ENCODE peak calls at places on chromosomes 3 and 15, in six cellular contexts. T, M, N, U, S and Y are unnamed samples.

GRCh38 chr3:172303181-172303580 is 145.1 kb downstream of the GHSR start:
- DNase-seq in T (no peak), M (no peak), N (no peak), U (no peak), S (no peak), Y (no peak)

GRCh38 chr3:81352867-81353266 is 408.6 kb downstream of the GBE1 start:
- DNase-seq in T (no peak), M (no peak), N (peak; percentile 38), U (no peak), S (no peak), Y (no peak)

GRCh38 chr3:98574157-98574556 is 19.3 kb downstream of the CPOX start:
- DNase-seq in T (no peak), M (no peak), N (no peak), U (no peak), S (no peak), Y (no peak)

GRCh38 chr3:98454929-98455328 is 8.1 kb upstream of the OR5K1 start:
- DNase-seq in T (no peak), M (no peak), N (no peak), U (no peak), S (no peak), Y (no peak)

GRCh38 chr15:93454788-93455187 is 365.8 kb upstream of the RGMA start:
- DNase-seq in T (no peak), M (no peak), N (no peak), U (no peak), S (no peak), Y (no peak)

GRCh38 chr15:82108489-82109078 is 62.8 kb upstream of the MEX3B start:
- DNase-seq in T (no peak), M (no peak), N (peak; percentile 52), U (peak; percentile 44), S (peak; percentile 40), Y (peak; percentile 75)

GRCh38 chr3:196111939-196112386 is 30.1 kb upstream of the TFRC start:
- DNase-seq in T (no peak), M (no peak), N (no peak), U (no peak), S (no peak), Y (no peak)

GRCh38 chr3:4729061-4729973 is 236.2 kb downstream of the ITPR1 start:
- DNase-seq in T (no peak), M (no peak), N (no peak), U (no peak), S (no peak), Y (no peak)

GRCh38 chr3:111392911-111393351 is 149.1 kb upstream of the CD96 start:
- DNase-seq in T (no peak), M (no peak), N (no peak), U (peak; percentile 23), S (peak; percentile 3), Y (no peak)
- H3K27ac ChIP-seq in T (no peak overlapping the region), M (no peak overlapping the region), N (no peak overlapping the region), U (no peak overlapping the region), S (no peak overlapping the region), Y (no peak overlapping the region)

GRCh38 chr3:186670148-186670547 is 4.3 kb downstream of the HRG start:
- DNase-seq in T (no peak), M (no peak), N (no peak), U (no peak), S (no peak), Y (no peak)
- H3K27ac ChIP-seq in T (no peak overlapping the region), M (no peak overlapping the region), N (no peak overlapping the region), U (no peak overlapping the region), S (no peak overlapping the region), Y (no peak overlapping the region)

DNA sequence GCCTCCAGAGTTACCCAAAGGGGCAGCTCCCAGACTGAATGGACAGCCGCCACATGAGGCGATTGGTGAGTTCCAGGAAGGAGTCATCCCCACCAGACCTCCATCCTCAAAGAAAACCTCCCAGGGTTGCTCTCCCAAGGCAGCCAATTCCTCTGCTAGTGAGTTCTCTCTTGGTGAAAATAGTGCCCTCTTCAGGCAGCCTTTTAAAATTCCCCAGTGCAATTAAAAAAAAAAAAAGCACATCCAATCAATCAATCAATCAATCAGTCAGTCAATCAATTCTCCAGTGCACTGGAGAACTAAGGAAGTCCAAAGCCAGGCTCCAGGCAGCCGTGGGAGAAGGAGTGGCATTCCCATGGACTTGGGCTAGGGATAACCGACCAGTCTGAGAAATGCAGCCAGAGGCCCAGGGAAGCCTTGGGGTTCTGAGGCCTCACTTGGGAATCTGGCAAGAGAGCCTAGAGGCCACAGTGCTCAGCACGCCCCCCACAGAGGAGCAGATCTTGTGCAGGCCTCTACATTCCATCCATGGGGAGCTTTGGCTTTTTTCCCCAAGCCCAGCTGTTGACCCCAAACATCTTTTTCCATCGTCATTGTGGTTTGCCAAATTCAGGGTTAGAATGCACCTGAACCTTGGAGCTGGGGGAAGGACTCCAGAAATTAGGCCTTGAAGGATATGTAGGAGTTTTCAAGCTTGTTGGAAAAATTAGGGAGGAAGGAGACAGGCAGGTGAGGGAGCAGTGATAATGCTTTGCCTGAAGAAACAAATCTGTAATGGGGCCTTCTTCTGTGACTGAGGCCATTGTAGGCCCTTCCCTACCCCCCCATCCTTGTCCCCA is 4.8 kb downstream of the PAQR5 start:
- DNase-seq in T (no peak), M (no peak), N (peak; percentile 38), U (no peak), S (no peak), Y (no peak)
- H3K27ac ChIP-seq in T (no peak overlapping the region), M (no peak overlapping the region), N (no peak overlapping the region), U (no peak overlapping the region), S (no peak overlapping the region), Y (no peak overlapping the region)

DNA sequence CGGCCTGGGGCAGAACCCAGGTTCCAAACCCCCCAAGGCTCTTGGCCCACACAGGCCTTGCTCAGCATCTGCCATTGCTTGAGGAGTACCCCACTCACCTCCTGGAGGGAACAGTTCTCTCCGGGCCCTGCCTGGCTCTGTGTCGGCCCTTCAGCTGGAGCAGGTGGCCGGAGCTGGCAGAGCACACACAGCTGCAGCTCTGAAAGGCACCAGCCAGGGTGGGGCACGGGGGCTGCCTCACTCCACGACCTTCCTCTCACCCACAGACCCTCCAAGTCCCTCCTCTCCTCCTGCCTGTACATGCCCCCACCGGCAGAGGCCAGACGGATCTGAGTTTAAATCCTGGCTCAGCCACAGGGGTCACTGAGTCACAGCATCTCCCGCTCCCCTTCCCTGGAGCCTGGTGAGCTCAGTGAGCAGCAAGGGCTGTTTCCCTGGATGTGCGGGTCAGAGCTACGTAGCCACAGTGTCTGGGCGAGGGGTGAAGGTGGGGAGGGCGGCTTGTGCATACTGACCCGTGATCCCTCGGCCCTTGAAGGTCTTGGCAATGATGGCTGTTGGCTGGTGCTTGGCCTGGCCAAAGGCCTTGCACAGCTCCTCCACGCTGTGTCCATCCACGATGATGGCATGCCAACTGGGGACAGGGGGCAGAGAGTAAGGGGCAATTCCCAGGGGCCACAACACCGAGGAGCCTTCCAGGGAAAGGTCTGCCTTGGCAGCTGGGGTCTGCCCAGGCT is 23.0 kb downstream of the TKT start:
- DNase-seq in T (no peak), M (no peak), N (no peak), U (no peak), S (no peak), Y (no peak)
- H3K27ac ChIP-seq in T (peak overlapping the region; percentile 33), M (no peak overlapping the region), N (no peak overlapping the region), U (no peak overlapping the region), S (no peak overlapping the region), Y (no peak overlapping the region)

GRCh38 chr3:120555661-120556509 is 40.3 kb upstream of the NDUFB4 start:
- DNase-seq in T (peak; percentile 68), M (no peak), N (no peak), U (no peak), S (no peak), Y (no peak)

GRCh38 chr3:120554727-120555660 is 41.1 kb upstream of the NDUFB4 start:
- DNase-seq in T (no peak), M (no peak), N (no peak), U (no peak), S (no peak), Y (no peak)

GRCh38 chr3:120558784-120559227 is 37.3 kb upstream of the NDUFB4 start:
- DNase-seq in T (peak; percentile 92), M (peak; percentile 86), N (peak; percentile 95), U (peak; percentile 83), S (peak; percentile 86), Y (peak; percentile 91)

GRCh38 chr3:120559228-120560061 is 36.7 kb upstream of the NDUFB4 start:
- DNase-seq in T (peak; percentile 73), M (no peak), N (peak; percentile 81), U (no peak), S (no peak), Y (no peak)

DNA sequence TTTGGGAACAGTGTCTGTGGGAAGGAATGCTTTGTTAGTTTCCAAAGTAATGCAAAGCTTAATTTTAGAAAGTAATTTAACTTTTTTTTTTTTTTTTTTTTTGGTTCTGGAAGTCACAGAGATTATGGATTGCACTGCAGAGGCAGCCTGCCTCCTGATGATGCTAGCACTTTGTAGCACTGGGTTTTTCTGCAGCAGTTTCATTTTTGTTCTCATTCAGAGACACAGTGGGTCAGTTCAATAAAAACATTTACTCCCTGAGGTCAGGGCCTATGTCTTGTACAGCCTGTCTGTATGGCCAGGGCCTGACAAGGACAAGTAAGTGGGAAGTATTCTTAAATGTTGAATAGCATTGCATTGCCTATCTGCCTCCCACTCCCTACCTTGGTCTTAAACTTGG is 39.0 kb upstream of the NDUFB4 start:
- DNase-seq in T (no peak), M (no peak), N (no peak), U (no peak), S (no peak), Y (no peak)
- H3K27ac ChIP-seq in T (peak overlapping the region; percentile 58), M (no peak overlapping the region), N (no peak overlapping the region), U (no peak overlapping the region), S (no peak overlapping the region), Y (no peak overlapping the region)

DNA sequence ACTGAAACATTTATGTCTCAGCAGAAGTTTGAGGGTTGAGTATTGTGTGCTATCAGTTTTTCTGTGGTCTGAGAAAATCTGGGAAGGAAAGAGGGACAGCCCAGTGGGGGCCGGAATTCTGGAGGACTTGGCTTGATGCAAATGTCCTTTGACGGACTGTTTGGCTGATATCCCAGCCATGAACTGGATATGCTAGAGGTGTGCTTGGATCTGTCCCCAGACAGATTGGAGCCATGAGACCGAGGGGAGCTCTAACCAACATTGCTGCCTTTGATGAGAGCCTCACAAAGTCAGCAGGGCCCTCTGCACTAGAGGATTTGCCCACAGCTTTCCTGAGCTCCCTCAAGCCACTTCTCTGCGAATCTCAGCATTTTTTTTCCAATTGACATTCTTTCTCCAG is 405.6 kb downstream of the NTRK3 start:
- DNase-seq in T (no peak), M (no peak), N (no peak), U (no peak), S (no peak), Y (no peak)
- H3K27ac ChIP-seq in T (no peak overlapping the region), M (no peak overlapping the region), N (no peak overlapping the region), U (no peak overlapping the region), S (no peak overlapping the region), Y (no peak overlapping the region)